ENCODE peak calls at places on chromosomes 13 and 19, in five cellular contexts. I, N, H, L and P are unnamed samples.

GRCh38 chr19:29532097-29532496 is 6.3 kb downstream of the VSTM2B start:
- DNase-seq in H (no peak), L (no peak), I (no peak), N (no peak), P (no peak)

GRCh38 chr19:45408121-45408520 is 1.7 kb downstream of the POLR1G start:
- DNase-seq in I (no peak), H (peak; percentile 48), L (no peak), N (no peak), P (no peak)

GRCh38 chr13:42594577-42595571 is 20.9 kb downstream of the TNFSF11 start:
- DNase-seq in N (peak; percentile 54), L (no peak), I (peak; percentile 25), H (no peak), P (no peak)

GRCh38 chr13:34025746-34026145 is 207.8 kb downstream of the RFC3 start:
- DNase-seq in I (no peak), L (no peak), H (no peak), N (no peak), P (no peak)

GRCh38 chr19:3818479-3818878 is 32.3 kb upstream of the MATK start:
- DNase-seq in N (no peak), H (no peak), L (no peak), I (no peak), P (peak; percentile 69)

GRCh38 chr19:15269806-15270205 is 37.6 kb upstream of the EPHX3 start:
- DNase-seq in N (no peak), H (no peak), L (no peak), I (no peak), P (no peak)

GRCh38 chr13:94344126-94344863 is 135.2 kb downstream of the DCT start:
- DNase-seq in N (no peak), H (no peak), I (no peak), L (no peak), P (no peak)

GRCh38 chr13:98825659-98826058 is 73.2 kb upstream of the SLC15A1 start:
- DNase-seq in N (no peak), I (no peak), L (no peak), H (no peak), P (no peak)

GRCh38 chr13:64928704-64929499 is 2301.2 kb downstream of the PCDH9 start:
- DNase-seq in N (peak; percentile 27), L (no peak), H (no peak), I (no peak), P (no peak)

GRCh38 chr19:5460748-5461147 is 5.5 kb downstream of the ZNRF4 start:
- DNase-seq in I (no peak), H (no peak), L (no peak), N (no peak), P (no peak)

GRCh38 chr13:80529734-80530133 is 188.8 kb upstream of the SPRY2 start:
- DNase-seq in L (no peak), H (no peak), I (no peak), N (no peak), P (no peak)

GRCh38 chr13:74129500-74130144 is 4.6 kb downstream of the KLF12 start:
- DNase-seq in I (no peak), N (no peak), H (no peak), L (peak; percentile 21), P (no peak)

GRCh38 chr19:32748497-32748896 is 28.9 kb downstream of the TDRD12 start:
- DNase-seq in H (no peak), L (no peak), I (no peak), N (no peak), P (no peak)

GRCh38 chr19:17543991-17544390 is 11.5 kb upstream of the COLGALT1 start:
- DNase-seq in N (no peak), I (no peak), H (no peak), L (no peak), P (no peak)

GRCh38 chr19:18074192-18074591 is 12.5 kb downstream of the IL12RB1 start:
- DNase-seq in N (no peak), I (no peak), H (no peak), L (no peak), P (no peak)

GRCh38 chr13:31767175-31767900 is 28.0 kb downstream of the RXFP2 start:
- DNase-seq in I (no peak), H (no peak), N (peak; percentile 48), L (no peak), P (no peak)

GRCh38 chr19:995051-995827 is 5.0 kb upstream of the GRIN3B start:
- DNase-seq in N (no peak), L (no peak), H (peak; percentile 78), I (no peak), P (no peak)

GRCh38 chr19:18533058-18533457 is 10.3 kb downstream of the FKBP8 start:
- DNase-seq in N (no peak), I (no peak), L (no peak), H (no peak), P (no peak)

GRCh38 chr13:110109140-110109783 is 197.7 kb downstream of the COL4A1 start:
- DNase-seq in I (no peak), H (no peak), L (no peak), N (no peak), P (no peak)

GRCh38 chr13:78630509-78630908 is 27.2 kb upstream of the POU4F1 start:
- DNase-seq in I (no peak), H (no peak), L (no peak), N (no peak), P (no peak)

GRCh38 chr13:51552027-51552426 is 32.2 kb upstream of the WDFY2 start:
- DNase-seq in N (no peak), I (no peak), H (no peak), L (no peak), P (no peak)

GRCh38 chr19:11375143-11375948 is 880 bp downstream of the SWSAP1 start:
- DNase-seq in N (no peak), H (peak; percentile 81), I (no peak), L (peak; percentile 54), P (peak; percentile 54)

GRCh38 chr19:41821003-41821735 is 23.3 kb downstream of the LYPD4 start:
- DNase-seq in L (no peak), N (no peak), H (peak; percentile 53), I (no peak), P (no peak)

GRCh38 chr13:50760751-50761150 is 82.7 kb downstream of the DLEU7 start:
- DNase-seq in I (no peak), N (no peak), L (no peak), H (no peak), P (no peak)

GRCh38 chr13:86446311-86446710 is 647.1 kb upstream of the SLITRK6 start:
- DNase-seq in L (no peak), N (no peak), I (no peak), H (no peak), P (no peak)

GRCh38 chr13:97492257-97492656 is 58.3 kb downstream of the RAP2A start:
- DNase-seq in N (no peak), H (no peak), I (no peak), L (no peak), P (no peak)

GRCh38 chr19:16180611-16181010 is 4.6 kb upstream of the FAM32A start:
- DNase-seq in I (no peak), L (no peak), N (no peak), H (no peak), P (no peak)

GRCh38 chr19:14472202-14472961 is 2.8 kb downstream of the PTGER1 start:
- DNase-seq in I (peak; percentile 88), H (peak; percentile 83), N (no peak), L (peak; percentile 68), P (peak; percentile 68)

GRCh38 chr13:110942248-110942981 is 27.5 kb upstream of the ANKRD10 start:
- DNase-seq in L (no peak), H (no peak), N (no peak), I (no peak), P (no peak)

GRCh38 chr19:7831452-7831851 is 1.4 kb downstream of the EVI5L start:
- DNase-seq in N (no peak), I (no peak), L (no peak), H (no peak), P (no peak)
- TF ChIP-seq CTCF in N (peak; percentile 48), I (peak; percentile 25), L (no peak), H (no peak), P (no peak)

GRCh38 chr19:48341006-48341405 is 15.7 kb downstream of the EMP3 start:
- DNase-seq in H (no peak), L (no peak), I (no peak), N (no peak), P (no peak)

GRCh38 chr19:48342414-48342738 is 17.0 kb downstream of the EMP3 start:
- DNase-seq in I (no peak), N (no peak), L (no peak), H (no peak), P (no peak)

GRCh38 chr19:48341515-48342413 is 16.4 kb downstream of the EMP3 start:
- DNase-seq in I (no peak), H (no peak), L (no peak), N (no peak), P (no peak)

GRCh38 chr19:48338253-48338755 is 13.0 kb downstream of the EMP3 start:
- DNase-seq in H (no peak), L (no peak), I (no peak), N (no peak), P (no peak)

DNA sequence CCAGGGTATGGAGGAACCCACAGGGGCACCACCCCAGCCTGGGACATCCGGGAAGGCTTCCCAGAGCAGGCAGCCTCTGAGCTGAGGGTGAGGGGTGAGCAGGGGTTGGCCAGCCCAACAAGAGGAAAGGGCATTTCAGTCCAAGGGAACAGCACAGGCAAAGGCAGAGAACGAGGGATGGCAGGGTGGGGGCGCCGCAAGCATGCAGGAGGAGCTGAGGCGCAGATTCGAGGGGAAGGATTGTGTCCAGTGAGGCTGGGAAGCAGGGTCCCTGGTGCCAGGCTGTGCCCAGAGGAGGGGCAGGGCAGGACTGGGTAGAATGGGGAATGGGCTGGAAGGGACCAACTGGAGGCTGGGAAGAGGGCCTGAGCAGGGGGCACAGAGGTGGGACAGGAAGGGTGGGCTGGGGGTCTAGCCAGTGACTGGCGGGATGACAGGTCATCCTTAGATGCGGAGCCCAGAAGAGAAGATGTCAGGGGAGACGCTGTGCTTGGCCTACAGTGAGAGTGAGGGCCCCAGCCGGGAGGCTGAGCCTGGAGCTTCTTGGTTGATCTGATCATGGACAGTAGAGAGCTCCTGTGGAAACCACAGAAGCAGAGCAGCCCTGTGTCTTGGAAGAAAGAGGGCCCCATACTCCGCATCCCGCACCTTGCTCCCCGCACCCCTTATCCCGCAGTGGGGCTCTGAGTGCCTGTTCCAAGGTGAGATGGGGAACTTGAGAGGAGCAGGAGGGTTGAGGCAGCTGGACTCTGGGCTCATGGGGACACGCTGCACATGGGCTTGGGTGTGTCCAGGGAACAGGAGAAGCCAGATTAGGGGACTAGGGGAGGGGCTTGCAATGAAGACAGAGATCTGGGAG is 13.7 kb downstream of the EMP3 start:
- DNase-seq in H (no peak), L (no peak), N (no peak), I (no peak), P (no peak)
- TF ChIP-seq CTCF in H (no peak), L (no peak), N (no peak), I (no peak), P (no peak)

GRCh38 chr19:28468701-28469459 is 744.1 kb downstream of the UQCRFS1 start:
- DNase-seq in N (no peak), H (peak; percentile 56), L (no peak), I (no peak), P (no peak)
- TF ChIP-seq CTCF in N (no peak), H (no peak), L (no peak), I (no peak), P (no peak)

GRCh38 chr19:50202962-50203280 is 501 bp upstream of the MYH14 start:
- DNase-seq in L (no peak), I (no peak), H (no peak), N (no peak), P (no peak)
- TF ChIP-seq CTCF in L (no peak), I (no peak), H (no peak), N (no peak), P (no peak)

GRCh38 chr13:38641164-38641948 is 45.5 kb upstream of the FREM2 start:
- DNase-seq in H (no peak), I (no peak), N (no peak), L (no peak), P (no peak)
- TF ChIP-seq CTCF in H (peak; percentile 30), I (peak; percentile 43), N (peak; percentile 37), L (peak; percentile 35), P (no peak)